ENCODE peak calls at places on chromosome 12, in four cellular contexts. U is HuH-7.5, Y is OCI-LY7, J is A673. W is an unnamed sample.

GRCh38 chr12:103422328-103422727 is 73.4 kb downstream of the C12orf42 start:
- DNase-seq in U (no peak), Y (no peak), J (no peak), W (no peak)

GRCh38 chr12:57765003-57765697 is 1.7 kb downstream of the CYP27B1 start:
- DNase-seq in U (no peak), Y (no peak), J (peak; percentile 55), W (peak; percentile 65)

GRCh38 chr12:55729592-55730446 is 1.0 kb upstream of the CD63 start:
- DNase-seq in U (peak; percentile 96), Y (peak; percentile 70), J (peak; percentile 94), W (peak; percentile 95)

GRCh38 chr12:103817791-103818190 is 23.2 kb downstream of the NT5DC3 start:
- DNase-seq in U (no peak), Y (no peak), J (no peak), W (no peak)

GRCh38 chr12:2058837-2059236 is 6.0 kb downstream of the CACNA1C start:
- DNase-seq in U (no peak), Y (no peak), J (no peak), W (no peak)

GRCh38 chr12:32419520-32419960 is 20.2 kb downstream of the FGD4 start:
- DNase-seq in U (no peak), Y (no peak), J (no peak), W (peak; percentile 49)

GRCh38 chr12:132003846-132004245 is 54.1 kb downstream of the EP400 start:
- DNase-seq in U (no peak), Y (no peak), J (no peak), W (no peak)

GRCh38 chr12:68175566-68176033 is 16.1 kb upstream of the IFNG start:
- DNase-seq in U (no peak), Y (peak; percentile 88), J (no peak), W (no peak)

GRCh38 chr12:95623554-95624170 is 72.4 kb upstream of the USP44 start:
- DNase-seq in U (peak; percentile 48), Y (peak; percentile 51), J (peak; percentile 86), W (peak; percentile 84)

GRCh38 chr12:54987611-54988231 is 3.2 kb upstream of the TESPA1 start:
- DNase-seq in U (no peak), Y (no peak), J (no peak), W (no peak)

GRCh38 chr12:64877363-64878004 is 53.0 kb downstream of the TBC1D30 start:
- DNase-seq in U (no peak), Y (no peak), J (no peak), W (no peak)

GRCh38 chr12:15268927-15269552 is 47.8 kb upstream of the RERG start:
- DNase-seq in U (peak; percentile 8), Y (peak; percentile 66), J (peak; percentile 83), W (peak; percentile 65)